ENCODE peak calls at places on chromosomes 5 and 9, in seven cellular contexts. S, N, T, X, R, I and Q are unnamed samples.

GRCh38 chr5:33629999-33630398 is 189.2 kb downstream of the TARS1 start:
- DNase-seq in S (no peak), N (no peak), T (no peak), X (no peak), R (no peak), I (no peak), Q (no peak)

GRCh38 chr5:41695920-41696582 is 174.2 kb downstream of the OXCT1 start:
- DNase-seq in S (no peak), N (no peak), T (peak; percentile 8), X (no peak), R (no peak), I (peak; percentile 8), Q (no peak)

GRCh38 chr9:91824591-91825339 is 125.3 kb downstream of the ROR2 start:
- DNase-seq in S (no peak), N (no peak), T (peak; percentile 68), X (no peak), R (no peak), I (no peak), Q (no peak)

GRCh38 chr9:89606567-89607311 is 1.9 kb downstream of the GADD45G start:
- DNase-seq in S (no peak), N (peak; percentile 53), T (peak; percentile 63), X (no peak), R (peak; percentile 72), I (peak; percentile 31), Q (no peak)

GRCh38 chr5:33261305-33261704 is 179.5 kb upstream of the TARS1 start:
- DNase-seq in S (no peak), N (no peak), T (no peak), X (no peak), R (no peak), I (no peak), Q (no peak)

GRCh38 chr5:35921930-35922329 is 16.5 kb downstream of the CAPSL start:
- DNase-seq in S (no peak), N (no peak), T (no peak), X (no peak), R (no peak), I (peak; percentile 58), Q (no peak)

GRCh38 chr9:87309236-87309635 is 188.4 kb upstream of the DAPK1 start:
- DNase-seq in S (no peak), N (no peak), T (no peak), X (no peak), R (no peak), I (no peak), Q (no peak)

GRCh38 chr5:5288236-5288635 is 134.2 kb upstream of the ICE1 start:
- DNase-seq in S (no peak), N (no peak), T (no peak), X (no peak), R (no peak), I (no peak), Q (no peak)

GRCh38 chr9:76725181-76725580 is 39.1 kb upstream of the PCA3 start:
- DNase-seq in S (no peak), N (no peak), T (no peak), X (no peak), R (no peak), I (no peak), Q (no peak)

GRCh38 chr9:89408628-89409101 is 89.2 kb downstream of the SEMA4D start:
- DNase-seq in S (no peak), N (no peak), T (no peak), X (no peak), R (no peak), I (peak; percentile 91), Q (peak; percentile 51)

GRCh38 chr5:81817086-81817485 is 66.2 kb upstream of the SSBP2 start:
- DNase-seq in S (no peak), N (no peak), T (no peak), X (no peak), R (no peak), I (no peak), Q (no peak)

GRCh38 chr5:151755383-151755782 is 3.0 kb downstream of the ATOX1 start:
- DNase-seq in S (no peak), N (no peak), T (peak; percentile 66), X (no peak), R (no peak), I (no peak), Q (no peak)

GRCh38 chr5:72474117-72474915 is 32.9 kb downstream of the ZNF366 start:
- DNase-seq in S (no peak), N (no peak), T (no peak), X (no peak), R (no peak), I (no peak), Q (no peak)

GRCh38 chr5:180718810-180719453 is 20.9 kb downstream of the OR2Y1 start:
- DNase-seq in S (peak; percentile 13), N (no peak), T (peak; percentile 60), X (no peak), R (no peak), I (peak; percentile 69), Q (no peak)

GRCh38 chr9:137875846-137876245 is 1.7 kb upstream of the CACNA1B start:
- DNase-seq in S (no peak), N (no peak), T (no peak), X (no peak), R (no peak), I (no peak), Q (no peak)

GRCh38 chr5:141084487-141084989 is 9.9 kb upstream of the PCDHB2 start:
- DNase-seq in S (no peak), N (peak; percentile 44), T (peak; percentile 74), X (peak; percentile 63), R (no peak), I (peak; percentile 25), Q (peak; percentile 12)

GRCh38 chr5:36724429-36725332 is 118.3 kb downstream of the SLC1A3 start:
- DNase-seq in S (no peak), N (no peak), T (no peak), X (no peak), R (peak; percentile 56), I (no peak), Q (no peak)

GRCh38 chr9:18707489-18708210 is 233.7 kb downstream of the ADAMTSL1 start:
- DNase-seq in S (no peak), N (no peak), T (no peak), X (no peak), R (no peak), I (no peak), Q (no peak)

GRCh38 chr5:151651997-151652645 is 34.6 kb downstream of the SPARC start:
- DNase-seq in S (peak; percentile 67), N (peak; percentile 79), T (peak; percentile 91), X (peak; percentile 77), R (peak; percentile 85), I (peak; percentile 75), Q (peak; percentile 49)

GRCh38 chr5:173712609-173713176 is 96.2 kb upstream of the BOD1 start:
- DNase-seq in S (no peak), N (no peak), T (no peak), X (no peak), R (no peak), I (no peak), Q (no peak)

GRCh38 chr5:173711466-173711865 is 95.0 kb upstream of the BOD1 start:
- DNase-seq in S (no peak), N (no peak), T (no peak), X (no peak), R (no peak), I (no peak), Q (no peak)

GRCh38 chr5:173709761-173710160 is 93.3 kb upstream of the BOD1 start:
- DNase-seq in S (no peak), N (no peak), T (no peak), X (no peak), R (no peak), I (no peak), Q (no peak)

GRCh38 chr5:173709145-173709544 is 92.7 kb upstream of the BOD1 start:
- DNase-seq in S (no peak), N (no peak), T (no peak), X (no peak), R (no peak), I (no peak), Q (no peak)

DNA sequence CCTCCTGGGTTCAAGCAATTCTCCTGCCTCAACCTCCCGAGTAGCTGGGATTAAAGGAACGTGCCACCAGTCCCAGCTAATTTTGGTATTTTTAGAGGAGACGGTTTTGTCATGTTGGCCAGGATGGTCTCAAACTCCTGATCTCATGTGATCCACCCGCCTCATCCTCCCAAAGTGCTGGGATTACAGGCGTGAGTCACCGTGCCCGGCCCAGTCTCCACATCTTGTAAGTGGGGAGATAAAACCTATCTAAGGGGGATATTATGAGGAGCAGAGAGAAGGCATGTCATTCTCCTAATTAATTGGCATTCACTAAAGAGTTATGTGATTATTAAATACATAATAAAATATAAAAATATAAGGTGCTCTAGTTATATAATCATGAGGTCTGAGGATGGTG is 94.1 kb upstream of the BOD1 start:
- DNase-seq in S (no peak), N (no peak), T (no peak), X (no peak), R (no peak), I (no peak), Q (no peak)
- H3K4me1 ChIP-seq in S (peaks cover 10% of the 10 kb centered on the region), N (no peaks in the 10 kb centered on the region), T (no peaks in the 10 kb centered on the region), X (no peaks in the 10 kb centered on the region), R (peaks cover 20% of the 10 kb centered on the region), I (peaks cover 15% of the 10 kb centered on the region), Q (no peaks in the 10 kb centered on the region)

DNA sequence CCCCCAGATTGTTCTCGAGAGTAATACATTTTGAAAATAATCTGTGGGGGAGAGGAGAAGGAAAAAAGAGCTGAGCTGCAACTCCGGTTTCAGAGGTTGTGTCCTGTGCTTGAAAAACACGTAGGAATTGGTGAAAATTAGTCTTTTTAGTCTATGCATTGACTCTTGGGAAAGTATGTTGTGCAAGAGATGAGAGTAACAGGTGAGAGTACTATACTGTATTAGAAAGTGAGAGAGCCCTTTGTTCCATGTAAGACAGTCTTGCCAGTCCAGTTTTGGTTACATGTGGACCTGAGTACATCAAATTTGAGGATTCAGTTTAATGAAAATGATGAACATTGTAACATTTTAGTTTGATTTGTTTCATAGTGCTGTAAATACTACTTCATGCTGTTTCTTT is 27.8 kb downstream of the ERBIN start:
- DNase-seq in S (no peak), N (no peak), T (no peak), X (no peak), R (no peak), I (no peak), Q (no peak)
- H3K4me1 ChIP-seq in S (no peaks in the 10 kb centered on the region), N (peaks cover 5% of the 10 kb centered on the region), T (no peaks in the 10 kb centered on the region), X (no peaks in the 10 kb centered on the region), R (peaks cover 32% of the 10 kb centered on the region), I (no peaks in the 10 kb centered on the region), Q (peaks cover 8% of the 10 kb centered on the region)

GRCh38 chr9:70411930-70412677 is 2.4 kb downstream of the KLF9 start:
- DNase-seq in S (no peak), N (peak; percentile 74), T (peak; percentile 62), X (peak; percentile 82), R (peak; percentile 92), I (no peak), Q (peak; percentile 69)

GRCh38 chr9:70409800-70410199 is 4.7 kb downstream of the KLF9 start:
- DNase-seq in S (no peak), N (no peak), T (no peak), X (no peak), R (no peak), I (no peak), Q (no peak)

GRCh38 chr9:70409280-70409679 is 5.2 kb downstream of the KLF9 start:
- DNase-seq in S (no peak), N (no peak), T (no peak), X (no peak), R (no peak), I (no peak), Q (no peak)

GRCh38 chr9:70411141-70411929 is 3.1 kb downstream of the KLF9 start:
- DNase-seq in S (no peak), N (peak; percentile 65), T (peak; percentile 37), X (peak; percentile 76), R (peak; percentile 93), I (no peak), Q (no peak)

GRCh38 chr9:70410368-70410767 is 4.1 kb downstream of the KLF9 start:
- DNase-seq in S (no peak), N (no peak), T (no peak), X (no peak), R (no peak), I (no peak), Q (no peak)
- H3K4me1 ChIP-seq in S (peaks cover 9% of the 10 kb centered on the region), N (peaks cover 23% of the 10 kb centered on the region), T (peaks cover 11% of the 10 kb centered on the region), X (peaks cover 24% of the 10 kb centered on the region), R (peaks cover 57% of the 10 kb centered on the region), I (peaks cover 17% of the 10 kb centered on the region), Q (peaks cover 38% of the 10 kb centered on the region)

GRCh38 chr9:8644571-8644970 is 845.0 kb upstream of the DMAC1 start:
- DNase-seq in S (no peak), N (no peak), T (no peak), X (peak; percentile 38), R (no peak), I (no peak), Q (no peak)
- H3K4me1 ChIP-seq in S (no peaks in the 10 kb centered on the region), N (no peaks in the 10 kb centered on the region), T (no peaks in the 10 kb centered on the region), X (no peaks in the 10 kb centered on the region), R (no peaks in the 10 kb centered on the region), I (no peaks in the 10 kb centered on the region), Q (no peaks in the 10 kb centered on the region)